ENCODE peak calls at places on chromosomes 11 and 22, in five cellular contexts. Z is breast epithelium, A is HCT116, P is stomach, M is spleen. O is an unnamed sample.
A peak's percentile ranks its signal among the peaks of the same experiment; 100 is the strongest.

GRCh38 chr11:100340416-100341323 is 346.4 kb upstream of the ARHGAP42 start:
- DNase-seq in Z (no peak), A (no peak), P (no peak), M (no peak), O (no peak)

GRCh38 chr11:59436169-59436568 is at the start of gene OR5A1:
- DNase-seq in Z (no peak), A (no peak), P (no peak), M (no peak), O (no peak)

GRCh38 chr11:130476922-130477491 is 28.6 kb downstream of the ADAMTS15 start:
- DNase-seq in Z (no peak), A (no peak), P (no peak), M (no peak), O (no peak)

GRCh38 chr22:40121463-40121862 is 56.3 kb upstream of the TNRC6B start:
- DNase-seq in Z (no peak), A (no peak), P (peak; percentile 27), M (no peak), O (no peak)

GRCh38 chr11:92391866-92392265 is 167.2 kb downstream of the FAT3 start:
- DNase-seq in Z (no peak), A (no peak), P (no peak), M (no peak), O (no peak)

GRCh38 chr22:49655168-49655812 is 172.4 kb downstream of the BRD1 start:
- DNase-seq in Z (no peak), A (no peak), P (no peak), M (peak; percentile 72), O (no peak)

GRCh38 chr11:17382046-17382728 is 6.3 kb downstream of the KCNJ11 start:
- DNase-seq in Z (no peak), A (no peak), P (no peak), M (no peak), O (peak; percentile 76)

GRCh38 chr11:14611939-14612338 is 31.7 kb upstream of the PDE3B start:
- DNase-seq in Z (no peak), A (no peak), P (no peak), M (no peak), O (no peak)

GRCh38 chr11:132058211-132058772 is 687.9 kb downstream of the NTM start:
- DNase-seq in Z (no peak), A (no peak), P (no peak), M (no peak), O (no peak)

GRCh38 chr11:6625156-6625831 is 6.1 kb upstream of the TPP1 start:
- DNase-seq in Z (no peak), A (no peak), P (no peak), M (peak; percentile 57), O (no peak)

GRCh38 chr11:100329352-100329751 is 357.7 kb upstream of the ARHGAP42 start:
- DNase-seq in Z (no peak), A (no peak), P (no peak), M (no peak), O (no peak)

GRCh38 chr22:26606611-26607010 is 11.2 kb downstream of the CRYBB1 start:
- DNase-seq in Z (no peak), A (no peak), P (no peak), M (no peak), O (no peak)

GRCh38 chr11:61968758-61969390 is 1.4 kb upstream of the FTH1 start:
- DNase-seq in Z (peak; percentile 42), A (no peak), P (peak; percentile 11), M (peak; percentile 72), O (no peak)

GRCh38 chr22:31926969-31927368 is 17.4 kb upstream of the YWHAH start:
- DNase-seq in Z (no peak), A (no peak), P (no peak), M (peak; percentile 49), O (no peak)

GRCh38 chr11:78418584-78419211 is 1.1 kb upstream of the GAB2 start:
- DNase-seq in Z (no peak), A (no peak), P (no peak), M (no peak), O (no peak)

GRCh38 chr22:36352775-36353507 is 34.8 kb downstream of the MYH9 start:
- DNase-seq in Z (peak; percentile 84), A (no peak), P (peak; percentile 91), M (no peak), O (no peak)

GRCh38 chr11:9280655-9281301 is 15.6 kb upstream of the DENND5A start:
- DNase-seq in Z (no peak), A (no peak), P (peak; percentile 57), M (no peak), O (no peak)

GRCh38 chr22:20783844-20784723 is 10.2 kb downstream of the SERPIND1 start:
- DNase-seq in Z (no peak), A (peak; percentile 34), P (no peak), M (no peak), O (no peak)

GRCh38 chr11:61310749-61311148 is 15.6 kb upstream of the VWCE start:
- DNase-seq in Z (no peak), A (no peak), P (no peak), M (no peak), O (no peak)

GRCh38 chr11:27234043-27234668 is 128.9 kb downstream of the CCDC34 start:
- DNase-seq in Z (no peak), A (no peak), P (no peak), M (peak; percentile 73), O (no peak)

GRCh38 chr11:6587360-6587953 is 16.0 kb downstream of the RRP8 start:
- DNase-seq in Z (no peak), A (no peak), P (peak; percentile 83), M (no peak), O (no peak)

GRCh38 chr11:62715150-62716130 is 8.0 kb downstream of the GNG3 start:
- DNase-seq in Z (no peak), A (no peak), P (no peak), M (no peak), O (no peak)

GRCh38 chr11:126231725-126232459 is 20.3 kb downstream of the FAM118B start:
- DNase-seq in Z (no peak), A (no peak), P (no peak), M (no peak), O (no peak)

GRCh38 chr11:76799061-76799804 is 16.1 kb downstream of the TSKU start:
- DNase-seq in Z (peak; percentile 80), A (no peak), P (peak; percentile 86), M (peak; percentile 95), O (peak; percentile 95)

GRCh38 chr11:108117746-108118371 is 3.5 kb upstream of the ACAT1 start:
- DNase-seq in Z (no peak), A (peak; percentile 52), P (no peak), M (no peak), O (no peak)

GRCh38 chr22:41672780-41673509 is 15.7 kb downstream of the SNU13 start:
- DNase-seq in Z (no peak), A (no peak), P (no peak), M (no peak), O (no peak)

GRCh38 chr11:13168281-13168680 is 109.3 kb upstream of the BMAL1 start:
- DNase-seq in Z (no peak), A (no peak), P (peak; percentile 57), M (no peak), O (no peak)

GRCh38 chr22:19811211-19811621 is 43.5 kb downstream of the GNB1L start:
- DNase-seq in Z (peak; percentile 44), A (no peak), P (no peak), M (peak; percentile 59), O (no peak)

GRCh38 chr11:114612686-114613085 is 17.1 kb upstream of the NXPE4 start:
- DNase-seq in Z (no peak), A (no peak), P (no peak), M (no peak), O (no peak)

GRCh38 chr11:12775955-12776354 is 101.7 kb downstream of the TEAD1 start:
- DNase-seq in Z (no peak), A (no peak), P (no peak), M (no peak), O (no peak)

GRCh38 chr11:4038973-4039372 is 55.6 kb upstream of the RRM1 start:
- DNase-seq in Z (no peak), A (no peak), P (no peak), M (no peak), O (no peak)

GRCh38 chr11:8593935-8594909 is at the start of gene STK33:
- DNase-seq in Z (no peak), A (peak; percentile 34), P (peak; percentile 66), M (peak; percentile 91), O (no peak)

GRCh38 chr11:115759622-115760527 is 255.7 kb upstream of the CADM1 start:
- DNase-seq in Z (no peak), A (no peak), P (no peak), M (no peak), O (no peak)

GRCh38 chr22:46984751-46985506 is 222.5 kb downstream of the TBC1D22A start:
- DNase-seq in Z (no peak), A (peak; percentile 41), P (no peak), M (no peak), O (peak; percentile 61)
- H3K27ac ChIP-seq in Z (peak overlapping the region; percentile 79), A (peak overlapping the region; percentile 55), P (no peak overlapping the region), M (no peak overlapping the region), O (no peak overlapping the region)

GRCh38 chr11:103077553-103077952 is 14.4 kb downstream of the DCUN1D5 start:
- DNase-seq in Z (no peak), A (no peak), P (no peak), M (no peak), O (no peak)

GRCh38 chr11:103079833-103080232 is 12.1 kb downstream of the DCUN1D5 start:
- DNase-seq in Z (no peak), A (no peak), P (no peak), M (no peak), O (no peak)

GRCh38 chr11:103078710-103079109 is 13.2 kb downstream of the DCUN1D5 start:
- DNase-seq in Z (no peak), A (no peak), P (no peak), M (no peak), O (no peak)
- H3K36me3 ChIP-seq in Z (peaks cover 12% of the 10 kb centered on the region), A (peaks cover 41% of the 10 kb centered on the region), P (peaks cover 88% of the 10 kb centered on the region), M (peaks cover 95% of the 10 kb centered on the region), O (peaks cover 61% of the 10 kb centered on the region)

GRCh38 chr11:35165416-35166368 is 26.7 kb downstream of the CD44 start:
- DNase-seq in Z (no peak), A (no peak), P (peak; percentile 46), M (peak; percentile 84), O (no peak)

GRCh38 chr11:35168606-35169200 is 29.7 kb downstream of the CD44 start:
- DNase-seq in Z (no peak), A (no peak), P (no peak), M (no peak), O (no peak)

GRCh38 chr11:35163707-35164496 is 24.9 kb downstream of the CD44 start:
- DNase-seq in Z (no peak), A (no peak), P (no peak), M (no peak), O (no peak)

GRCh38 chr11:35167451-35167954 is 28.5 kb downstream of the CD44 start:
- DNase-seq in Z (no peak), A (no peak), P (no peak), M (no peak), O (no peak)

GRCh38 chr11:35166369-35167360 is 27.7 kb downstream of the CD44 start:
- DNase-seq in Z (no peak), A (peak; percentile 94), P (no peak), M (peak; percentile 78), O (no peak)
- TF ChIP-seq POLR2AphosphoS5 in Z (no peak), A (peak; percentile 72), P (peak; percentile 79), M (no peak), O (no peak)

DNA sequence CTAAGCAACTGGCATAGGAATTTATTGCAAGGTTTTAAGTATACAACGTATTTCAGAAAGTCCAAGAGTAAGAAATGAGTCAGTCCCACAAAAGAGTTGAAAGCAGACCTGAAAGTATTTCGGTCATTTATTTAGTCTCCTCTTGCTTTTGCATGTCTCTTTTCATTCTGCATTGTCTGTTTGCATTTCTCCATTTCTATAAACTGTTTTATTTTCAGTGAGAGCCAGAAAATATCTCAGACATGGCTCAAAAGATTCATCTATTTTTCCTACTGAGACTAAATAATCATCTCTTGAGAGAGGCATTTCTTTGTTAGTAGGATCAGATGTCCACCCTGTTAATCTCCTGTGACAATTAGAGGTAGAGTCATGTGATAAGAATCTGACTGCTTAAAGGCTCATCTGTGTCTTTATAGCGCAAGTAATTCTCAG is 219.1 kb upstream of the CCDC179 start:
- DNase-seq in Z (no peak), A (no peak), P (no peak), M (no peak), O (no peak)
- H3K27ac ChIP-seq in Z (no peak overlapping the region), A (no peak overlapping the region), P (no peak overlapping the region), M (no peak overlapping the region), O (no peak overlapping the region)

O was measured in suprapubic skin.